ENCODE peak calls at places on chromosomes 2 and 18, in four cellular contexts. Y is uterus, R is breast epithelium, V is left ventricle myocardium inferior. C is an unnamed sample.

GRCh38 chr18:7576685-7577084 is 9.6 kb downstream of the PTPRM start:
- DNase-seq in R (no peak), Y (no peak), V (no peak), C (no peak)

GRCh38 chr18:80200171-80200931 is 47.0 kb downstream of the PARD6G start:
- DNase-seq in Y (no peak), V (no peak), R (no peak), C (no peak)

GRCh38 chr18:76255070-76255683 is 239.9 kb downstream of the ZNF516 start:
- DNase-seq in R (no peak), Y (no peak), V (no peak), C (no peak)

GRCh38 chr18:34764451-34764850 is 54.4 kb downstream of the DTNA start:
- DNase-seq in V (no peak), R (no peak), Y (no peak), C (no peak)

GRCh38 chr2:88090446-88091283 is 23.0 kb downstream of the SMYD1 start:
- DNase-seq in R (no peak), V (no peak), Y (no peak), C (no peak)

GRCh38 chr2:10080536-10081304 is 509 bp upstream of the CYS1 start:
- DNase-seq in Y (no peak), V (no peak), R (no peak), C (peak)

GRCh38 chr2:220857371-220857770 is 714.7 kb downstream of the EPHA4 start:
- DNase-seq in Y (no peak), R (no peak), V (no peak), C (no peak)

GRCh38 chr2:105287692-105288091 is 41.8 kb downstream of the TGFBRAP1 start:
- DNase-seq in V (no peak), Y (no peak), R (no peak), C (no peak)

GRCh38 chr2:241771286-241772062 is 5.1 kb upstream of the GAL3ST2 start:
- DNase-seq in R (peak), Y (peak), V (no peak), C (peak)

GRCh38 chr18:44852818-44853217 is 172.1 kb downstream of the SETBP1 start:
- DNase-seq in Y (no peak), R (no peak), V (no peak), C (no peak)

GRCh38 chr2:103176289-103176915 is 414.6 kb downstream of the TMEM182 start:
- DNase-seq in R (no peak), V (no peak), Y (no peak), C (no peak)

GRCh38 chr2:161586517-161587167 is 37.6 kb upstream of the SLC4A10 start:
- DNase-seq in R (no peak), Y (no peak), V (no peak), C (no peak)

GRCh38 chr2:129912066-129912820 is 67.2 kb upstream of the RAB6C start:
- DNase-seq in Y (no peak), V (no peak), R (no peak), C (no peak)

GRCh38 chr2:183248866-183249567 is 124.8 kb downstream of the NUP35 start:
- DNase-seq in R (no peak), V (no peak), Y (no peak), C (no peak)

GRCh38 chr18:30971338-30971956 is 71.1 kb downstream of the DSC3 start:
- DNase-seq in Y (no peak), V (no peak), R (no peak), C (no peak)

GRCh38 chr18:23650963-23651927 is 11.5 kb downstream of the ANKRD29 start:
- DNase-seq in R (no peak), Y (peak), V (no peak), C (no peak)

GRCh38 chr2:95269036-95269680 is 5.1 kb upstream of the PROM2 start:
- DNase-seq in R (peak), V (no peak), Y (no peak), C (peak)

GRCh38 chr2:1051075-1051474 is 100.4 kb downstream of the SNTG2 start:
- DNase-seq in V (no peak), Y (no peak), R (no peak), C (no peak)

GRCh38 chr2:163731735-163732134 is 4.1 kb downstream of the FIGN start:
- DNase-seq in V (no peak), R (no peak), Y (no peak), C (no peak)

GRCh38 chr2:154952346-154953010 is 254.0 kb downstream of the KCNJ3 start:
- DNase-seq in V (no peak), Y (no peak), R (no peak), C (no peak)

GRCh38 chr18:32284284-32284683 is 94.4 kb downstream of the MEP1B start:
- DNase-seq in Y (no peak), V (no peak), R (no peak), C (no peak)

GRCh38 chr2:157150747-157151146 is 106.8 kb upstream of the GALNT5 start:
- DNase-seq in Y (no peak), V (no peak), R (no peak), C (no peak)

GRCh38 chr2:208686665-208687064 is 280.1 kb downstream of the PTH2R start:
- DNase-seq in R (no peak), Y (no peak), V (no peak), C (no peak)

GRCh38 chr2:219459460-219460311 is 25.0 kb downstream of the SPEG start:
- DNase-seq in Y (peak), V (peak), R (no peak), C (peak)

GRCh38 chr2:11411768-11412448 is 54.1 kb downstream of the E2F6 start:
- DNase-seq in V (no peak), Y (peak), R (no peak), C (no peak)

GRCh38 chr18:49907346-49907929 is 94.1 kb upstream of the ACAA2 start:
- DNase-seq in R (no peak), Y (no peak), V (no peak), C (no peak)

GRCh38 chr2:169584005-169584877 is at the start of gene PPIG:
- DNase-seq in V (peak), R (peak), Y (peak), C (peak)

GRCh38 chr2:63665806-63666205 is 77.0 kb downstream of the MDH1 start:
- DNase-seq in V (no peak), R (no peak), Y (no peak), C (no peak)

GRCh38 chr2:144452169-144453038 is 67.5 kb downstream of the ZEB2 start:
- DNase-seq in Y (no peak), V (no peak), R (no peak), C (no peak)
- H3K27ac ChIP-seq in Y (peak), V (peak), R (peak), C (peak)

GRCh38 chr2:113098532-113098931 is 28.9 kb upstream of the IL1RN start:
- DNase-seq in R (no peak), Y (no peak), V (no peak), C (no peak)
- H3K27ac ChIP-seq in R (no peak), Y (no peak), V (no peak), C (no peak)

GRCh38 chr2:14982790-14983189 is 350.3 kb downstream of the LRATD1 start:
- DNase-seq in V (no peak), R (no peak), Y (no peak), C (no peak)
- H3K27ac ChIP-seq in V (no peak), R (no peak), Y (no peak), C (no peak)

GRCh38 chr2:211368467-211368866 is 812.1 kb downstream of the CPS1 start:
- DNase-seq in R (no peak), V (no peak), Y (no peak), C (no peak)

GRCh38 chr2:211367252-211367651 is 810.9 kb downstream of the CPS1 start:
- DNase-seq in R (no peak), V (no peak), Y (no peak), C (no peak)

GRCh38 chr2:211371465-211371864 is 815.1 kb downstream of the CPS1 start:
- DNase-seq in Y (no peak), V (no peak), R (no peak), C (no peak)

GRCh38 chr2:211364911-211365310 is 808.5 kb downstream of the CPS1 start:
- DNase-seq in R (no peak), V (no peak), Y (no peak), C (no peak)

DNA sequence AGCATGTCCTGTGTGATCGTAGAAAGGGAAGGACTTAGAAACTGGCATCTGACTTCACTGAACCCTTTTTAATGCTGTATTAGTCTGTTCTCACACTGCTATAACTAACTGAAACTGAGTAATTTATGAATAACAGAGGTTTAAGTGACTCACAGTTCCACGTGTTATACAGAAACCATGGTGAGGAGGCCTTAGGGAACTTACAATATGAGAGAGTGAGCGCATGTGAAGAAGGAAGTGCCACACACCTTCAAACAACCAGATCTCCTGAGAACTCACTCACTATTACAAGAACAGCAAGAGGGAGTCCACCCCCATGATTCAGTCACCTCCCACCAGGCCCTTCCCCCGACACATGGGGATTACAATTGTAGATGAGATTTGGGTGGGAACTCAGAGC is 811.3 kb downstream of the CPS1 start:
- DNase-seq in V (no peak), Y (no peak), R (no peak), C (peak)
- H3K27ac ChIP-seq in V (no peak), Y (no peak), R (no peak), C (no peak)